ENCODE peak calls at places on chromosome 20, in four cellular contexts. H is A549, R is K562, A is HepG2. T is an unnamed sample.

GRCh38 chr20:3156811-3157619 is 2.6 kb downstream of the FASTKD5 start:
- DNase-seq in H (no peak), R (no peak), A (no peak), T (no peak)

GRCh38 chr20:444862-445426 is 17.4 kb downstream of the TBC1D20 start:
- DNase-seq in H (no peak), R (peak), A (no peak), T (no peak)

GRCh38 chr20:8749101-8749500 is 319.8 kb upstream of the PLCB4 start:
- DNase-seq in H (no peak), R (no peak), A (no peak), T (no peak)

GRCh38 chr20:34704177-34705007 is at the start of gene TP53INP2:
- DNase-seq in H (peak), R (peak), A (peak), T (peak)

GRCh38 chr20:61959301-61959700 is 106.4 kb downstream of the TAF4 start:
- DNase-seq in H (peak), R (peak), A (no peak), T (peak)

GRCh38 chr20:428658-429200 is 20.6 kb downstream of the RBCK1 start:
- DNase-seq in H (no peak), R (no peak), A (no peak), T (peak)

GRCh38 chr20:19497064-19497463 is 261.0 kb upstream of the RIN2 start:
- DNase-seq in H (no peak), R (no peak), A (no peak), T (no peak)

GRCh38 chr20:62644802-62645496 is 2.6 kb downstream of the SLCO4A1 start:
- DNase-seq in H (no peak), R (no peak), A (no peak), T (no peak)

GRCh38 chr20:58890454-58891075 is 38.0 kb downstream of the GNAS start:
- DNase-seq in H (peak), R (no peak), A (peak), T (peak)

GRCh38 chr20:4961746-4962145 is 39.6 kb downstream of the SLC23A2 start:
- DNase-seq in H (no peak), R (peak), A (peak), T (no peak)

GRCh38 chr20:3262566-3262965 is 23.6 kb upstream of the SLC4A11 start:
- DNase-seq in H (no peak), R (no peak), A (no peak), T (no peak)

GRCh38 chr20:58683132-58683531 is 9.5 kb upstream of the NPEPL1 start:
- DNase-seq in H (no peak), R (no peak), A (no peak), T (no peak)

GRCh38 chr20:46031701-46032254 is 2.8 kb downstream of the SLC12A5 start:
- DNase-seq in H (no peak), R (no peak), A (no peak), T (peak)

GRCh38 chr20:52004720-52005119 is 186.9 kb downstream of the ZFP64 start:
- DNase-seq in H (no peak), R (no peak), A (no peak), T (no peak)

GRCh38 chr20:45919951-45920794 is 8.2 kb upstream of the PLTP start:
- DNase-seq in H (no peak), R (no peak), A (no peak), T (no peak)

GRCh38 chr20:32743237-32744112 is at the start of gene COMMD7:
- DNase-seq in H (no peak), R (peak), A (peak), T (peak)

GRCh38 chr20:46120136-46120535 is 2.0 kb downstream of the CD40 start:
- DNase-seq in H (no peak), R (no peak), A (no peak), T (no peak)

GRCh38 chr20:61988665-61989064 is 77.0 kb downstream of the TAF4 start:
- DNase-seq in H (no peak), R (no peak), A (no peak), T (no peak)

GRCh38 chr20:58150772-58151171 is 77.7 kb downstream of the ANKRD60 start:
- DNase-seq in H (no peak), R (peak), A (no peak), T (peak)

GRCh38 chr20:4835244-4836177 is 113.8 kb downstream of the PRND start:
- DNase-seq in H (no peak), R (no peak), A (no peak), T (no peak)

GRCh38 chr20:48260370-48260769 is 475.1 kb upstream of the SULF2 start:
- DNase-seq in H (no peak), R (no peak), A (no peak), T (no peak)

GRCh38 chr20:24692429-24693190 is 223.2 kb downstream of the SYNDIG1 start:
- DNase-seq in H (no peak), R (no peak), A (no peak), T (no peak)

GRCh38 chr20:9503530-9504251 is 10.7 kb upstream of the LAMP5 start:
- DNase-seq in H (no peak), R (no peak), A (no peak), T (peak)

GRCh38 chr20:59643616-59644061 is 39.3 kb downstream of the PHACTR3 start:
- DNase-seq in H (no peak), R (no peak), A (no peak), T (no peak)

GRCh38 chr20:25278636-25279361 is 30.9 kb downstream of the PYGB start:
- DNase-seq in H (no peak), R (no peak), A (no peak), T (peak)

GRCh38 chr20:43241057-43241702 is 51.5 kb upstream of the PTPRT start:
- DNase-seq in H (no peak), R (no peak), A (no peak), T (no peak)

GRCh38 chr20:43235998-43236397 is 46.3 kb upstream of the PTPRT start:
- DNase-seq in H (no peak), R (no peak), A (no peak), T (no peak)

GRCh38 chr20:43243672-43244269 is 54.1 kb upstream of the PTPRT start:
- DNase-seq in H (peak), R (no peak), A (no peak), T (peak)

GRCh38 chr20:43237651-43238050 is 47.9 kb upstream of the PTPRT start:
- DNase-seq in H (no peak), R (no peak), A (no peak), T (no peak)

GRCh38 chr20:43238833-43239232 is 49.1 kb upstream of the PTPRT start:
- DNase-seq in H (no peak), R (peak), A (no peak), T (peak)
- TF ChIP-seq NR3C1 in H (no peak), R (no peak), A (no peak), T (no peak)

GRCh38 chr20:23401051-23401450 is 20.2 kb downstream of the NAPB start:
- DNase-seq in H (no peak), R (no peak), A (no peak), T (no peak)

GRCh38 chr20:23399568-23400241 is 21.6 kb downstream of the NAPB start:
- DNase-seq in H (peak), R (no peak), A (no peak), T (no peak)

GRCh38 chr20:23393999-23394775 is 27.1 kb downstream of the NAPB start:
- DNase-seq in H (no peak), R (no peak), A (no peak), T (no peak)

GRCh38 chr20:23397961-23398360 is 23.3 kb downstream of the NAPB start:
- DNase-seq in H (no peak), R (no peak), A (no peak), T (no peak)

DNA sequence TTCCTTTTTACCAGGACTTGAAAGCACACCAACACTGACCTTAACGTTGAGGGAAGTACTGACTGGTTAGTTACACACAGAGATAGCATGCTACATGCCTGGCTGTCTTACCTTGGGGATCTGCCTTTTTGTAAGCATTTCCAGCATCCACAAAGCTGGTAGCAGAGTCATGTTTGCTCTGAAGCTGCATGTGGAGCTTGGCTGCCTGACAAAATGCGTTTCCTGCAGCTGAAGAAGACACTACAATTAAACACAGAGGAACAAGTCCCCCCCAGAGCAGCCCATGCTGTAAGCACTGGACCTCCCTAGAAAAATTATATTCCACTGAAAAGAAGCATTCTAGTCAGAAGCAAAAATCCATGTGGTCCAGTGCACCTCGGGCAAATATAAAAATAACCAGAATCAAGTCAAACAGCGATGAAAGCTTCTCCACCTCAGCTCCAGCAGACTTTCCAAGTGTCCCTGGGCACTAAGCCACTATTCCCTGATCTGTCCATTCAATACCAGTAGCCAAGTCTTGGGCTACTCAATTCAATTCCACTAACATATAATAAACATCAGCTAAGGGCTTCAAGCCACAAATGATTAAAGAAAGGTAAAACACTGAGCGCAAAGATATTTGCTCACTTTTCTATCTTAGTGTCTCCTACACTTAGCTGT is 24.2 kb downstream of the NAPB start:
- DNase-seq in H (no peak), R (no peak), A (no peak), T (no peak)
- TF ChIP-seq HMGXB4 in H (no peak), R (no peak), A (no peak), T (no peak)

GRCh38 chr20:53656653-53657288 is 63.1 kb upstream of the ZNF217 start:
- DNase-seq in H (no peak), R (no peak), A (no peak), T (no peak)
- TF ChIP-seq NR3C1 in H (no peak), R (no peak), A (no peak), T (no peak)

GRCh38 chr20:41508335-41508734 is 109.8 kb downstream of the CHD6 start:
- DNase-seq in H (no peak), R (no peak), A (no peak), T (no peak)
- TF ChIP-seq HMGXB4 in H (no peak), R (no peak), A (no peak), T (no peak)

GRCh38 chr20:40606660-40607059 is 82.4 kb downstream of the MAFB start:
- DNase-seq in H (no peak), R (no peak), A (no peak), T (no peak)
- TF ChIP-seq NR3C1 in H (no peak), R (no peak), A (no peak), T (no peak)

DNA sequence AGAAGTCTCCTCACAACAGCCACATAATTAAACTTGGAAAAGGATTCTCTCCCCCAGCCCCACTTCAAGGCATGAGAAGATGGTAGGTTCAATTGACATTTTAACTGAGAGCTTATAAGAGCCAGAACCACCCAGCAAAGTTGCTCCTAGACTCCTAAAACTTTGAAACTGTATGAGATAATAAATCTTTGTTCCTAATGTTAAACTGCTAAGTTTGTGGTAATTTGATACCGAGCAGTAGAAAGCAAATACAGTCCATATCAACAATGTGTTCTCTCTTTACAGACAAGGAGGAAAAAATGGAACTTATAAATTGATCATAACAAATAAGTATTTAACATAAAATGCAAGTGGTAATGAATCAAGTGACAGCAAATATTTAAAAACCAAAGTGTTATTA is 831.8 kb downstream of the MAFB start:
- DNase-seq in H (no peak), R (no peak), A (no peak), T (no peak)
- TF ChIP-seq HMGXB4 in H (no peak), R (no peak), A (no peak), T (no peak)

GRCh38 chr20:49325981-49326380 is 48.1 kb upstream of the ZNFX1 start:
- DNase-seq in H (no peak), R (no peak), A (no peak), T (no peak)
- TF ChIP-seq NR3C1 in H (no peak), R (no peak), A (no peak), T (no peak)

GRCh38 chr20:7496394-7497111 is 443.7 kb downstream of the HAO1 start:
- DNase-seq in H (no peak), R (no peak), A (no peak), T (no peak)
- TF ChIP-seq HMGXB4 in H (no peak), R (no peak), A (no peak), T (no peak)

DNA sequence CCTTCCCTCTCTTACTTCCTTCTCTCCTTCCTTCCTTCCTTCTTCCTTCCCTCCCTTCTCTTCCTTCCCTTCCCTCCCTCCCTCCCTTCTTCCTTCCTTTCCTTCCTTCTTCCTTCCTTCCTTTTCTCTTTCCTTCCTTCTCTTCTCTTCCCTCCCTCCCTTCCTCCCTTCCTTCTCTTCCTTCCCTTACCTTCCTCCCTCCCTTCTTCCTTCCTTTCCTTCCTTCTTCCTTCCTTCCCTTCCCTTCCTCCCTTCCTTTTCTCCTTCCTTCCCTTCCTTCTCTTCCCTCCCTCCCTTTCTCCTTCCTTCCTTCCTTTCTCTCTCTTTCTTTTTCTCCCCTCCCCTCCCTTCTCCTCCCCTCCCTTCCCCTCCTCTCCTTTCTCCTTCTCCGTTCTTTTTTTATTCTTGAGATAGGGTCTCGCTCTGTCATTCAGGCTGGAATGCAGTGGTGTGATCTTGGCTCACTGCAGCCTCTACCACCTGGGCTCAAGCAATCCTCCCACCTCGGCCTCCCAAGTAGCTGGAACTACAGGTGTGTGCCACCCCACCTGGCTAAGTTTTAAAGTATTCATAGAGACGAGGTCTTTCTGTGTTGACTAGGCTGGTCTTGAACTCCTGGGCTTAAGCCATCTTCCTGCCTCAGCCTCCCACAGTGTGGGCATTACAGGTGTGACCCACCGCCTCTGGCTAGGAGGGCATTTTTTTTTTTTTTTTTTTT is 1.1 kb upstream of the ZNF512B start:
- DNase-seq in H (no peak), R (no peak), A (no peak), T (no peak)
- TF ChIP-seq NR3C1 in H (no peak), R (no peak), A (no peak), T (no peak)